ENCODE peak calls at places on chromosomes 3 and 15, in ten cellular contexts. A, P, Y, N, D, U, L, R, I and H are unnamed samples. For H3K4me1, the result is how much of the 10 kb centered on the place peaks cover.

GRCh38 chr3:171088984-171089754 is 62.6 kb upstream of the SLC2A2 start:
- DNase-seq in A (no peak), P (no peak), Y (no peak), N (no peak), D (no peak), U (no peak), L (no peak), R (no peak), I (no peak), H (no peak)

GRCh38 chr3:62184559-62184958 is 188.8 kb downstream of the FEZF2 start:
- DNase-seq in A (no peak), P (peak), Y (peak), N (no peak), D (no peak), U (no peak), L (no peak), R (no peak), I (no peak), H (no peak)

GRCh38 chr3:142065932-142066331 is 83.4 kb downstream of the TFDP2 start:
- DNase-seq in A (no peak), P (no peak), Y (no peak), N (no peak), D (no peak), U (no peak), L (no peak), R (no peak), I (no peak), H (no peak)

GRCh38 chr3:56157693-56158092 is 310.6 kb downstream of the ERC2 start:
- DNase-seq in A (no peak), P (peak), Y (peak), N (peak), D (no peak), U (no peak), L (no peak), R (no peak), I (no peak), H (no peak)

GRCh38 chr3:43273429-43273828 is 12.9 kb upstream of the SNRK start:
- DNase-seq in A (no peak), P (no peak), Y (no peak), N (no peak), D (no peak), U (no peak), L (no peak), R (no peak), I (no peak), H (no peak)

GRCh38 chr3:52851348-52851747 is 16.5 kb upstream of the MUSTN1 start:
- DNase-seq in A (peak), P (peak), Y (peak), N (no peak), D (no peak), U (no peak), L (no peak), R (peak), I (no peak), H (no peak)

GRCh38 chr3:39177708-39178332 is 14.6 kb downstream of the XIRP1 start:
- DNase-seq in A (peak), P (peak), Y (peak), N (peak), D (peak), U (peak), L (peak), R (peak), I (peak), H (peak)

GRCh38 chr15:84917452-84917851 is 33.0 kb downstream of the SLC28A1 start:
- DNase-seq in A (no peak), P (no peak), Y (no peak), N (no peak), D (no peak), U (no peak), L (no peak), R (no peak), I (no peak), H (no peak)

GRCh38 chr3:194884649-194885315 is 199.1 kb downstream of the FAM43A start:
- DNase-seq in A (no peak), P (no peak), Y (peak), N (no peak), D (no peak), U (no peak), L (no peak), R (no peak), I (no peak), H (no peak)

GRCh38 chr15:38130739-38131498 is 121.7 kb upstream of the SPRED1 start:
- DNase-seq in A (peak), P (peak), Y (peak), N (peak), D (peak), U (no peak), L (peak), R (no peak), I (peak), H (peak)

GRCh38 chr3:25396251-25396650 is 31.8 kb upstream of the RARB start:
- DNase-seq in A (no peak), P (no peak), Y (no peak), N (no peak), D (no peak), U (no peak), L (no peak), R (no peak), I (no peak), H (no peak)

GRCh38 chr3:183695569-183696364 is 1.8 kb upstream of the YEATS2 start:
- DNase-seq in A (peak), P (no peak), Y (peak), N (no peak), D (no peak), U (no peak), L (no peak), R (no peak), I (no peak), H (no peak)

GRCh38 chr15:29242466-29243242 is 27.0 kb downstream of the NSMCE3 start:
- DNase-seq in A (no peak), P (no peak), Y (no peak), N (no peak), D (no peak), U (no peak), L (no peak), R (no peak), I (no peak), H (no peak)

GRCh38 chr3:112123548-112123947 is 9.5 kb downstream of the GCSAM start:
- DNase-seq in A (no peak), P (no peak), Y (no peak), N (no peak), D (no peak), U (no peak), L (no peak), R (no peak), I (no peak), H (no peak)

GRCh38 chr3:87206635-87207034 is 20.5 kb upstream of the CHMP2B start:
- DNase-seq in A (no peak), P (no peak), Y (no peak), N (no peak), D (no peak), U (no peak), L (no peak), R (no peak), I (no peak), H (no peak)

GRCh38 chr3:124812291-124813265 is 74.6 kb downstream of the ITGB5 start:
- DNase-seq in A (peak), P (peak), Y (peak), N (no peak), D (peak), U (no peak), L (no peak), R (no peak), I (peak), H (peak)

GRCh38 chr3:106397004-106397403 is 528.2 kb upstream of the CBLB start:
- DNase-seq in A (no peak), P (no peak), Y (no peak), N (no peak), D (no peak), U (no peak), L (no peak), R (no peak), I (no peak), H (no peak)

GRCh38 chr3:43413676-43414368 is 127.5 kb downstream of the SNRK start:
- DNase-seq in A (no peak), P (no peak), Y (no peak), N (no peak), D (no peak), U (no peak), L (no peak), R (no peak), I (no peak), H (no peak)

GRCh38 chr15:64263567-64263966 is 92.4 kb downstream of the CSNK1G1 start:
- DNase-seq in A (no peak), P (no peak), Y (no peak), N (no peak), D (no peak), U (no peak), L (no peak), R (no peak), I (no peak), H (no peak)

GRCh38 chr3:11072631-11073030 is 80.1 kb downstream of the SLC6A1 start:
- DNase-seq in A (no peak), P (no peak), Y (no peak), N (no peak), D (no peak), U (no peak), L (no peak), R (no peak), I (no peak), H (no peak)

GRCh38 chr15:73631915-73632669 is 1.1 kb downstream of the NPTN start:
- DNase-seq in A (peak), P (peak), Y (peak), N (peak), D (peak), U (no peak), L (no peak), R (no peak), I (peak), H (no peak)
- H3K4me1 ChIP-seq in A (half or more), P (under half), Y (half or more), N (half or more), D (under half), U (under half), L (under half), R (under half), I (under half), H (under half)

GRCh38 chr3:160822931-160823330 is 66.9 kb downstream of the PPM1L start:
- DNase-seq in A (no peak), P (no peak), Y (no peak), N (no peak), D (no peak), U (no peak), L (no peak), R (no peak), I (no peak), H (no peak)

GRCh38 chr3:160828880-160829279 is 72.8 kb downstream of the PPM1L start:
- DNase-seq in A (no peak), P (no peak), Y (no peak), N (no peak), D (no peak), U (no peak), L (no peak), R (no peak), I (no peak), H (no peak)

GRCh38 chr3:160826408-160826807 is 70.4 kb downstream of the PPM1L start:
- DNase-seq in A (no peak), P (no peak), Y (no peak), N (no peak), D (no peak), U (no peak), L (no peak), R (no peak), I (no peak), H (no peak)

GRCh38 chr3:160827516-160827915 is 71.5 kb downstream of the PPM1L start:
- DNase-seq in A (no peak), P (no peak), Y (no peak), N (no peak), D (no peak), U (no peak), L (no peak), R (no peak), I (no peak), H (no peak)

GRCh38 chr3:160825311-160825800 is 69.3 kb downstream of the PPM1L start:
- DNase-seq in A (no peak), P (no peak), Y (no peak), N (no peak), D (no peak), U (no peak), L (no peak), R (no peak), I (no peak), H (no peak)
- H3K4me1 ChIP-seq in A (under half), P (under half), Y (under half), N (under half), D (under half), U (under half), L (under half), R (under half), I (under half), H (under half)

DNA sequence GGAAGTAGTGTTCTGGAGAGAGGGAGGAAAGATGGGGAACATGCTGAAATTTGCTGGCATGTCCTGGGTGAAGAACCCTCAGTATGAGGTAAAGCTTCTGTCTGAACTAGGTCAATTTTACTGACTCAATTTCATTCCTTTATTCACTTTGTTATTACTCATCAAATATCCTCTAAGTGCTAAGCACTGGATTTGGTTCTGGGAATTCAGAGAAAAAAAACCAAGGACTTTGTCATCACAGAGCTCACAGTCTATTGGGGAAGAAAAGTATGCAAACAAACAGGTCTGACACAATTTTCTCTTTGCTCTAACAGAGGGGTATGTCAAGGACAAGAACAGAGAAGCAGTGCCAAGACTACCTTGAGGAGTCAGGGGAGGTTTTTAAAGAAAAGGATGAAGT is 68.0 kb downstream of the TFG start:
- DNase-seq in A (no peak), P (no peak), Y (no peak), N (no peak), D (no peak), U (no peak), L (no peak), R (no peak), I (no peak), H (no peak)
- H3K4me1 ChIP-seq in A (under half), P (under half), Y (under half), N (under half), D (under half), U (under half), L (under half), R (under half), I (under half), H (under half)

DNA sequence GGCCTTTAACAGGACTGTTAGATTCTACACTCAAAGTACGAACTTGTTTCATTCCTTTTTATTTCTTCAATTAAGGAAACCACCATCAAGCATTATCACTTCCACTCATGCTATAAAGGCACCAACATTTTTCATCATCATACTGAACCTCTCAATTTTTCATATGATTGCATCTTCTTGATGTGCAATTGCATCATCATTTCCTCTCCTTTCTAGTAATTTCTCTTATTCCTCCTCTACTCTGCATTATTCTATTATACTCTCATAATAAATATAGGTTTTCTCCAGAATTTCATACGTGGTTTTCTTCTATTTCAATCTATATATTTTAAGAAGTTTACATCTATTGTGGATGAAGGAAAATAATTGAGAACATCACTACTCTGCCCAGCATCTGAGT is 506.2 kb upstream of the ZNF385D start:
- DNase-seq in A (no peak), P (no peak), Y (no peak), N (no peak), D (no peak), U (no peak), L (no peak), R (no peak), I (no peak), H (no peak)
- H3K4me1 ChIP-seq in A (under half), P (under half), Y (under half), N (under half), D (under half), U (under half), L (under half), R (under half), I (under half), H (under half)

GRCh38 chr15:39142500-39142899 is 438.4 kb upstream of the THBS1 start:
- DNase-seq in A (no peak), P (no peak), Y (no peak), N (no peak), D (no peak), U (no peak), L (no peak), R (no peak), I (no peak), H (no peak)

GRCh38 chr15:39139431-39140059 is 441.3 kb upstream of the THBS1 start:
- DNase-seq in A (no peak), P (no peak), Y (no peak), N (no peak), D (no peak), U (no peak), L (no peak), R (no peak), I (no peak), H (no peak)

GRCh38 chr15:39135989-39136388 is 444.9 kb upstream of the THBS1 start:
- DNase-seq in A (no peak), P (no peak), Y (no peak), N (no peak), D (no peak), U (no peak), L (no peak), R (no peak), I (no peak), H (no peak)

GRCh38 chr15:39144051-39144450 is 436.8 kb upstream of the THBS1 start:
- DNase-seq in A (no peak), P (no peak), Y (no peak), N (no peak), D (no peak), U (no peak), L (no peak), R (no peak), I (no peak), H (no peak)

DNA sequence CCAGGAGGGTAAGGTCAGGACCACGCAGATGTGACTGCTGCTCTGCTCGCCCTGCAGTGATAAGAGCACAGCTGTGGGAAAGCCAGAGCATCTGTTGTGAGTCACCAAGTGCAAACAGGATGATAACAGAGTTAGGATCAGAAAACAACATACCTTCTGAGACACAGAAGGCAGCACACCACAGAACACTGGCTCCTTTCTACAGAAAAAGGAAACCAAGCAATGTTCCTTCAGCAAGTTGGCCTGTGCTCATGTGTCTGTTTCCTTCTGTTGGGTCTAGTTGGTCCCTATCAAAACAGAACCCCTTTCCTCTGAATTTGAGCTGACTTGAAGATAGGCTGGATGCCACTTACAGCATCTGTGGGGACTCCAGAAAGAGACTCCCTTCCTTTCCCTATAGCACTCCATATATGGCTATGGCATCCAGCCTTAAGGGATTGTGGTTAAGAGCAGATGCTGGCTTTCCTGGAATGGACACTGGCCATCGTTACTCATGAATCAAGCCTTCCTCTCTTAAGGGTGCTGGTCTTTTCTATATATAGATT is 440.7 kb upstream of the THBS1 start:
- DNase-seq in A (no peak), P (no peak), Y (no peak), N (no peak), D (no peak), U (no peak), L (no peak), R (no peak), I (no peak), H (no peak)
- H3K4me1 ChIP-seq in A (under half), P (under half), Y (under half), N (under half), D (under half), U (under half), L (under half), R (under half), I (under half), H (under half)

DNA sequence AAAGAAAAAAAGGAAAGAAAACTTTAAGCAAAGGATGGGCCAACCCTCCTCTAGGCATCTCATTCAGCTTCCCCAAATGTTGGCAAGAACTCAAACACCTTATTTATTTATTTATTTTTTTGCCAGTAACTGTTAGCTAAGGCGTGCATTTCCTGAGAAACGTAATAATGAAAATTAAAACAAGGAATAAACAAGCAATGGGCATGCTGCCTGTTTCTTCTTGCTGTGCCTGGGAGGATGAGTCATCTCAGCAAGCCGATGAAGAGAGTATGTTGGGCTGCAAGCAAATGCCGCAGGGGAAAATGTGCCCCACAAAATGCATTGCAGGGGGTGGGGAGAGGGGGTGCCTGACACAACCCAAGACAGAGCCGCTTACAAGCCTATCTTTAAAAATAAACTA is 40.5 kb downstream of the EIF4E3 start:
- DNase-seq in A (no peak), P (peak), Y (no peak), N (peak), D (peak), U (no peak), L (peak), R (no peak), I (no peak), H (no peak)
- H3K4me1 ChIP-seq in A (under half), P (under half), Y (under half), N (under half), D (under half), U (under half), L (under half), R (under half), I (under half), H (under half)

DNA sequence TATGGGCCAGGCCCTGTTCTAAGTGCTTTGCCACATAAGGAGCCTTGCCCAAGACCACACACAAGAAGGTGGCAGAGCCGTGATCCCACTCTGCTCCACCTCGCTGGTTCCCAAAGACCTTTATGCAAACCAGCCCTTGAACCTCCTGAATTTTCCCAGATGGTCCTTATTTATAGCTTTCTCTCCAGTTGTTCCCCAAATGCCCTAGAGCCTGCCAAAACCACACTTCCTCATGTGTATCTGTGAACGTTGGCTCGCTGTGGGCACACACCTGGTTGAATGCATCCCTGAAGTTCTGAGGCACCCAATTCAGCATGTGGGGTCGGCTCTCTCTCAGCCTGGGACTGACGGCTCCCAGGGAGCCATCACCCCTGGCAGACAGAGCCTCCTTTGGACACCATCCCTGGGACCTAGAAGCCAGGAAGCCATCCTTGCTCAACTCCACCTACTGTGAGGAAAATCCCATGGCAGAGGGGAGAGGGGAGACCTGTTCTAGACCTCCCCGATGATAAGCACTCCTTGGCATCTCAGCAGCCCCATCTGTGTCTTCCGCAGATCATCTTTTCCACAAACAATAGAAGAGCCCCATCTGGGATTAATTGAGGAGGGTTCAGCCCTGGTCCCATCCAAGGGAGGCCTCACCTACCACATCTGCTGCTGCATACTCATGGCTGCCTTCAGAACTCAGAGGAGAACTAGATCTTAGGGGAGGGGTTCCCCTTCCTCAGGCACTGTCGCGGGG is 42.3 kb upstream of the LIMD1 start:
- DNase-seq in A (no peak), P (peak), Y (no peak), N (no peak), D (no peak), U (no peak), L (no peak), R (no peak), I (no peak), H (no peak)
- H3K4me1 ChIP-seq in A (under half), P (under half), Y (half or more), N (half or more), D (under half), U (under half), L (under half), R (under half), I (under half), H (under half)

GRCh38 chr15:88900309-88900981 is 5.1 kb upstream of the HAPLN3 start:
- DNase-seq in A (no peak), P (no peak), Y (no peak), N (no peak), D (no peak), U (no peak), L (no peak), R (no peak), I (no peak), H (no peak)
- H3K4me1 ChIP-seq in A (under half), P (under half), Y (under half), N (under half), D (under half), U (half or more), L (under half), R (half or more), I (under half), H (under half)